ENCODE peak calls at places on chromosomes 7 and 10, in eight cellular contexts. Z is hippocampal formation; Y is kidney epithelial cell; U is GM12892; H is nephron progenitor cell; A is neuronal stem cell; G is activated T-helper 1 cell treated with Interleukin-2 at 50 U/mL for 16 hours; I is activated CD4-positive, alpha-beta T cell treated with anti-CD3 and anti-CD28 coated beads, Interleukin-2, amount 10 ng/mL, durations not matched to agents 7 days and 5 days. R is an unnamed sample.
A peak's percentile ranks its signal among the peaks of the same experiment; 100 is the strongest.

GRCh38 chr10:124354411-124355382 is 64.0 kb downstream of the OAT start:
- DNase-seq in Y (no peak), Z (no peak), I (peak; percentile 33), U (no peak), H (peak; percentile 40), G (no peak), A (peak; percentile 15), R (no peak)

GRCh38 chr10:127576751-127577161 is 27.6 kb downstream of the NPS start:
- DNase-seq in I (no peak), U (no peak), A (no peak), G (no peak), Y (no peak), Z (peak; percentile 29), H (no peak), R (no peak)

GRCh38 chr10:15744217-15744865 is 24.6 kb upstream of the ITGA8 start:
- DNase-seq in I (peak; percentile 60), G (no peak), H (peak; percentile 64), A (peak; percentile 51), Z (no peak), U (peak; percentile 14), Y (no peak), R (no peak)

GRCh38 chr7:159105845-159106614 is 38.6 kb downstream of the VIPR2 start:
- DNase-seq in G (no peak), U (no peak), Y (no peak), I (no peak), Z (no peak), A (peak; percentile 37), H (no peak), R (no peak)

GRCh38 chr7:107502154-107502553 is 32.3 kb downstream of the GPR22 start:
- DNase-seq in U (no peak), I (no peak), A (no peak), G (no peak), Y (no peak), H (no peak), Z (no peak), R (no peak)

GRCh38 chr7:155913311-155913710 is 101.0 kb upstream of the SHH start:
- DNase-seq in Z (no peak), H (no peak), A (no peak), U (no peak), Y (no peak), I (no peak), G (no peak), R (no peak)

GRCh38 chr7:121305109-121305508 is 23.7 kb upstream of the WNT16 start:
- DNase-seq in A (no peak), U (no peak), H (no peak), Y (no peak), G (no peak), I (no peak), Z (no peak), R (no peak)

GRCh38 chr10:61960396-61961120 is 59.1 kb downstream of the ARID5B start:
- DNase-seq in A (no peak), G (no peak), Z (no peak), H (no peak), I (no peak), U (no peak), Y (no peak), R (no peak)

GRCh38 chr10:1130226-1130625 is 74.0 kb downstream of the WDR37 start:
- DNase-seq in A (no peak), U (no peak), I (no peak), Z (no peak), H (no peak), Y (no peak), G (no peak), R (no peak)

GRCh38 chr7:80145780-80146422 is 11.3 kb downstream of the GNAI1 start:
- DNase-seq in H (no peak), U (no peak), Y (no peak), Z (no peak), A (no peak), G (no peak), I (no peak), R (no peak)

GRCh38 chr7:117402109-117402508 is 25.2 kb downstream of the ASZ1 start:
- DNase-seq in A (no peak), Y (peak; percentile 12), U (no peak), I (no peak), H (no peak), Z (no peak), G (no peak), R (no peak)

GRCh38 chr7:155280446-155281410 is 16.9 kb upstream of the INSIG1 start:
- DNase-seq in Z (no peak), U (no peak), I (no peak), G (no peak), Y (no peak), A (no peak), H (no peak), R (no peak)

GRCh38 chr10:14820775-14821154 is 17.1 kb downstream of the CDNF start:
- DNase-seq in A (no peak), H (no peak), Z (no peak), U (no peak), Y (no peak), G (no peak), I (no peak), R (no peak)

GRCh38 chr7:7256731-7257274 is 74.5 kb downstream of the C1GALT1 start:
- DNase-seq in A (no peak), U (no peak), Z (no peak), Y (no peak), I (no peak), H (no peak), G (no peak), R (no peak)

GRCh38 chr10:13708256-13708990 is 121.7 kb downstream of the PRPF18 start:
- DNase-seq in Y (no peak), G (no peak), A (no peak), Z (no peak), I (no peak), H (no peak), U (no peak), R (peak; percentile 59)

GRCh38 chr10:131843881-131844284 is 56.9 kb upstream of the PPP2R2D start:
- DNase-seq in G (no peak), I (no peak), A (no peak), H (no peak), U (no peak), Z (no peak), Y (no peak), R (no peak)

GRCh38 chr7:114711244-114711643 is 210.7 kb upstream of the MDFIC start:
- DNase-seq in I (no peak), G (no peak), U (no peak), H (no peak), A (no peak), Z (no peak), Y (no peak), R (no peak)

GRCh38 chr7:1749864-1750466 is 79.9 kb downstream of the ELFN1 start:
- DNase-seq in A (no peak), Y (no peak), H (no peak), G (no peak), I (no peak), Z (no peak), U (no peak), R (no peak)

GRCh38 chr10:132110091-132110490 is 44.3 kb downstream of the JAKMIP3 start:
- DNase-seq in G (no peak), A (no peak), H (no peak), Y (no peak), I (no peak), U (no peak), Z (no peak), R (no peak)

GRCh38 chr7:156064921-156065386 is 252.7 kb upstream of the SHH start:
- DNase-seq in Y (peak; percentile 70), I (no peak), Z (no peak), A (no peak), H (no peak), G (no peak), U (no peak), R (no peak)

GRCh38 chr10:29245476-29245875 is 43.4 kb upstream of the LYZL1 start:
- DNase-seq in Y (no peak), G (no peak), A (no peak), Z (peak; percentile 81), H (no peak), U (no peak), I (no peak), R (no peak)

GRCh38 chr7:44244282-44244681 is 43.5 kb downstream of the YKT6 start:
- DNase-seq in H (peak; percentile 56), U (peak; percentile 73), I (peak; percentile 33), Z (no peak), Y (no peak), A (peak; percentile 17), G (no peak), R (no peak)

GRCh38 chr7:123999698-124000097 is 33.2 kb downstream of the TMEM229A start:
- DNase-seq in G (no peak), I (no peak), Z (no peak), U (no peak), A (no peak), Y (no peak), H (no peak), R (no peak)

GRCh38 chr10:80530251-80530650 is 7.5 kb upstream of the SH2D4B start:
- DNase-seq in H (no peak), I (peak; percentile 60), Y (no peak), U (no peak), G (peak; percentile 20), A (no peak), Z (no peak), R (peak; percentile 75)

GRCh38 chr10:87945994-87946393 is 82.6 kb downstream of the PTEN start:
- DNase-seq in Z (no peak), A (no peak), I (no peak), H (no peak), U (no peak), G (no peak), Y (no peak), R (no peak)

GRCh38 chr10:5585517-5586222 is 60.9 kb downstream of the CALML3 start:
- DNase-seq in Y (no peak), A (no peak), G (no peak), I (no peak), Z (no peak), U (no peak), H (no peak), R (no peak)

R was measured in LNCaP clone FGC.